ENCODE peak calls at places on chromosome 13, in five cellular contexts. One of them, this sample, is unnamed. For H3K36me3, the result is how much of the 10 kb centered on the place peaks cover.

GRCh38 chr13:44758595-44759221 is 182.6 kb upstream of the TSC22D1 start:
- DNase-seq in IMR-90: peak
- DNase-seq in mesenchymal stem cell: peak
- DNase-seq in trophoblast cell: peak
- DNase-seq in H1: no peak
- DNase-seq in this sample: no peak

GRCh38 chr13:80047406-80047805 is 293.5 kb downstream of the SPRY2 start:
- DNase-seq in IMR-90: peak
- DNase-seq in mesenchymal stem cell: peak
- DNase-seq in trophoblast cell: no peak
- DNase-seq in H1: no peak
- DNase-seq in this sample: no peak

GRCh38 chr13:51801631-51802099 is 2.3 kb downstream of the DHRS12 start:
- DNase-seq in IMR-90: no peak
- DNase-seq in mesenchymal stem cell: no peak
- DNase-seq in trophoblast cell: no peak
- DNase-seq in H1: no peak
- DNase-seq in this sample: peak

GRCh38 chr13:51614350-51614786 is 30.1 kb downstream of the WDFY2 start:
- DNase-seq in IMR-90: no peak
- DNase-seq in mesenchymal stem cell: no peak
- DNase-seq in trophoblast cell: peak
- DNase-seq in H1: no peak
- DNase-seq in this sample: no peak

GRCh38 chr13:110879482-110879881 is 35.4 kb downstream of the ANKRD10 start:
- DNase-seq in IMR-90: no peak
- DNase-seq in mesenchymal stem cell: no peak
- DNase-seq in trophoblast cell: no peak
- DNase-seq in H1: no peak
- DNase-seq in this sample: no peak

GRCh38 chr13:100534911-100535310 is 53.7 kb downstream of the GGACT start:
- DNase-seq in IMR-90: no peak
- DNase-seq in mesenchymal stem cell: no peak
- DNase-seq in trophoblast cell: no peak
- DNase-seq in H1: no peak
- DNase-seq in this sample: no peak

GRCh38 chr13:49683489-49683888 is 7.8 kb downstream of the EBPL start:
- DNase-seq in IMR-90: no peak
- DNase-seq in mesenchymal stem cell: no peak
- DNase-seq in trophoblast cell: no peak
- DNase-seq in H1: no peak
- DNase-seq in this sample: no peak

GRCh38 chr13:99383511-99383921 is 76.3 kb upstream of the GPR183 start:
- DNase-seq in IMR-90: no peak
- DNase-seq in mesenchymal stem cell: no peak
- DNase-seq in trophoblast cell: no peak
- DNase-seq in H1: no peak
- DNase-seq in this sample: no peak

DNA sequence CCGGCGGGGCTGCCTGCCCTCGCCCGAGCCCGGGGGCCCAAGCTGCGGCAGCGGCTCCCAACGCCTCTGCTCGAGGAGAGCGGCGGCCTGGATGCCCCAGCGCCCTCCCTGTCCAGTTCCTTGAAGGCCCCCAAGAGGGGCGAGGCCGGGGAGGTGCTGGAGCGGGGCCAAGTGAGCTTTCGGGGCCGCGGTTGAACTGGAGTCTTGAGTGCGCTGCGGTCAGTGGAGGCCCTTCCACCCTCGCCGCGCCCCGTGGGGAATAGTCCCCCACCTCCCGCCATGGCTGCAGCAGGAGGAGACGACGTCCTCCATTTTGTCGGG is 529 bp upstream of the ZMYM5 start:
- DNase-seq in IMR-90: no peak
- DNase-seq in mesenchymal stem cell: peak
- DNase-seq in trophoblast cell: peak
- DNase-seq in H1: no peak
- DNase-seq in this sample: peak
- H4K91ac ChIP-seq in IMR-90: no peak
- H4K91ac ChIP-seq in mesenchymal stem cell: peak
- H4K91ac ChIP-seq in trophoblast cell: peak
- H4K91ac ChIP-seq in H1: peak
- H4K91ac ChIP-seq in this sample: no peak

DNA sequence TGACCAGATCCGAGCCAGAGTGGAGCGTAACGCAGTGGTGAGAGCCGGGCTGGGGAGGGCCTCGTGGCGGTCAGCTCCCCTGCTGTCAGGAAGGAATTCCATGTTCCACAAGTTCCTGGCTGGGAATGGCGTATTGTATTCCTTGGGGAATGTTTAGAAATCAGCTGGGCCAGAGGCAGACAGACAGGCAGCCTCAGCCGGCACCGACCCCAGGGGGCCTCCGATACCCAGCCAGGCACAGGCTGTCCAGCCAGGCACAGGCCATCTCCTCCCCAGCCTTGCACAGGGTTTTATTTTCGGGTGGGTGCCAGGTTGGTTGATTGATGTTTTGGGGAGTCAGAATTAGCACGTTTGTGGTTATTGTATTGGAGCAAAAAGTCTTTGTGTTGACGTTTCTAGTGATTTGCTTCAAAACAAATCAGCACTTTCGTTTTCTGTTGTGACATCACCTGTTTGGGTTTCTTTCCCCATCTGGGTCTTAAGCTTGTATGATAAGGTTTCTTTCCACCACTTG is 126.6 kb upstream of the MCF2L start:
- DNase-seq in IMR-90: no peak
- DNase-seq in mesenchymal stem cell: peak
- DNase-seq in trophoblast cell: no peak
- DNase-seq in H1: no peak
- DNase-seq in this sample: peak
- H3K36me3 ChIP-seq in IMR-90: under half
- H3K36me3 ChIP-seq in mesenchymal stem cell: under half
- H3K36me3 ChIP-seq in trophoblast cell: half or more
- H3K36me3 ChIP-seq in H1: under half
- H3K36me3 ChIP-seq in this sample: under half

DNA sequence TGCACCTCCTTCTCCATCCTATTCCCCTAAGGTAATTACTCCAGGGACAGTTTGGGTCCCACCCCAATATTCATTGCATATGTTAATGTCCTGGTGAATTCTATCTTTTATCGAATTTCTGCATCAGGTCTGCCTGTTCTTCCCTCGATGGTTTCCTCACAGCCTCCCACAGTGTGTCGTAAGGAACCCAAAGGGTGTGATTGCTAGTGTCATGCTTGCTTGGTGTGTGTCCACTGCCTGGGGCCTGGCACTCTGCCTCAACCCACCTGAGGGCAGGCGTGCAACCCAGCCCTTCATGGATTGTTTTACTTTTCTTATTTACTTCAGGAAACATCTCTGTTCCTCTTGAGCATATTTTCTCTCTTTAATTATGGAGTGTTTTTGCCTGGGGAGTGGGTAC is 60.2 kb upstream of the CYSLTR2 start:
- DNase-seq in IMR-90: no peak
- DNase-seq in mesenchymal stem cell: no peak
- DNase-seq in trophoblast cell: no peak
- DNase-seq in H1: no peak
- DNase-seq in this sample: no peak
- H3K18ac ChIP-seq in IMR-90: no peak
- H3K18ac ChIP-seq in mesenchymal stem cell: no peak
- H3K18ac ChIP-seq in trophoblast cell: no peak
- H3K18ac ChIP-seq in H1: peak
- H3K18ac ChIP-seq in this sample: no peak

DNA sequence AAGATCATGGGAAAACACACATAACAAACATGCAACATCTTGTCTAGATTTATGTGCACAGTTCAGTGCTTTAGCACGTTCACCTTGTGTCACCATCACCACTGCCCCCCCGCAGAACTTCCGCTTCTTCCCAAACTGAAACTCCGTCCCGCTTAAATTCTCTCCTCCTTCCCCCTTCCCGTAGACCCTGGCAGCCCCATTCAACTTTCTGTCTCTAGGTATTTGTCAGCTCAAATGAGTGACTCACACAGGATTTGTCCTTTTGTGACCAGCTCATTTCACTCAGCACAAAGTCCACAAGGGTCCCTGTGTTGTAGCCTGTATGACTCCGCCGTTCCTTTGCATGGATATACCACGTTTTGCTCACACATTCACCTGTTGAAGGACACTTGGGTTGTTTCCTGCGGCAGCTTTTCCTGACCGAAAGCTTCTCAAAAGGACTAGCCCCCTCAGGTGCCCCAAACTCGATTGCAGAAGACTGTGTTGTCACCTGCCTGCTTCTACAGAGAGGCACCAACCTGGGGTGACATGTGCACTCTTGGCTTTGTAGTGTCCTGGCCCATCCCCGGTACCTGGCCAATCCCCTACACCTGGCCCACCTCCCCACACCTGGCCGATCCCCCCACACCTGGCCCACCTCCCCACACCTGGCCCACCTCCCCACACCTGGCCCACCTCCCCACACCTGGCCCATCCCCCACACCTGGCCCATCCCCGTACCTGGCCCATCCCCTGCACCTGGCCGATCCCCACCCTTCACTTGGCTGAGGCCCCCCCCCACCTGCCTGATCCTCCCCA is 25.1 kb downstream of the ATP11A start:
- DNase-seq in IMR-90: no peak
- DNase-seq in mesenchymal stem cell: no peak
- DNase-seq in trophoblast cell: no peak
- DNase-seq in H1: no peak
- DNase-seq in this sample: no peak
- H4K91ac ChIP-seq in IMR-90: no peak
- H4K91ac ChIP-seq in mesenchymal stem cell: no peak
- H4K91ac ChIP-seq in trophoblast cell: no peak
- H4K91ac ChIP-seq in H1: peak
- H4K91ac ChIP-seq in this sample: no peak

GRCh38 chr13:112519517-112520060 is 68.4 kb downstream of the TUBGCP3 start:
- DNase-seq in IMR-90: no peak
- DNase-seq in mesenchymal stem cell: no peak
- DNase-seq in trophoblast cell: no peak
- DNase-seq in H1: no peak
- DNase-seq in this sample: no peak
- H3K36me3 ChIP-seq in IMR-90: under half
- H3K36me3 ChIP-seq in mesenchymal stem cell: half or more
- H3K36me3 ChIP-seq in trophoblast cell: under half
- H3K36me3 ChIP-seq in H1: under half
- H3K36me3 ChIP-seq in this sample: half or more

GRCh38 chr13:34752561-34752960 is 189.5 kb upstream of the NBEA start:
- DNase-seq in IMR-90: no peak
- DNase-seq in mesenchymal stem cell: no peak
- DNase-seq in trophoblast cell: no peak
- DNase-seq in H1: no peak
- DNase-seq in this sample: no peak
- H3K18ac ChIP-seq in IMR-90: no peak
- H3K18ac ChIP-seq in mesenchymal stem cell: no peak
- H3K18ac ChIP-seq in trophoblast cell: no peak
- H3K18ac ChIP-seq in H1: no peak
- H3K18ac ChIP-seq in this sample: no peak